ENCODE peak calls at places on chromosome 14, in four cellular contexts. L, P, T and Z are unnamed samples.

GRCh38 chr14:31219169-31219568 is 11.6 kb upstream of the HECTD1 start:
- DNase-seq in L (no peak), T (no peak), P (no peak), Z (no peak)

GRCh38 chr14:80536456-80536855 is 325.2 kb upstream of the DIO2 start:
- DNase-seq in P (no peak), T (no peak), L (no peak), Z (no peak)

GRCh38 chr14:33348510-33348909 is 409.8 kb downstream of the NPAS3 start:
- DNase-seq in P (no peak), L (no peak), T (no peak), Z (no peak)

GRCh38 chr14:96090441-96091148 is 51.4 kb downstream of the C14orf132 start:
- DNase-seq in T (no peak), L (no peak), P (no peak), Z (no peak)

GRCh38 chr14:89869606-89870005 is 84.9 kb downstream of the EFCAB11 start:
- DNase-seq in L (no peak), P (no peak), T (no peak), Z (no peak)

GRCh38 chr14:96086032-96086431 is 46.9 kb downstream of the C14orf132 start:
- DNase-seq in T (no peak), L (no peak), P (no peak), Z (no peak)

GRCh38 chr14:101444116-101444515 is 117.2 kb upstream of the DIO3 start:
- DNase-seq in P (no peak), L (no peak), T (no peak), Z (no peak)

GRCh38 chr14:97033556-97034081 is 236.4 kb downstream of the VRK1 start:
- DNase-seq in P (no peak), T (no peak), L (no peak), Z (no peak)

GRCh38 chr14:63431466-63431865 is 111.7 kb downstream of the PPP2R5E start:
- DNase-seq in L (no peak), P (no peak), T (no peak), Z (no peak)

GRCh38 chr14:65709576-65709975 is 297.0 kb downstream of the FUT8 start:
- DNase-seq in P (no peak), T (no peak), L (no peak), Z (no peak)

GRCh38 chr14:84825481-84825880 is 704.5 kb upstream of the FLRT2 start:
- DNase-seq in T (no peak), L (no peak), P (no peak), Z (no peak)

GRCh38 chr14:64698899-64699298 is 5.3 kb upstream of the PLEKHG3 start:
- DNase-seq in P (no peak), L (peak), T (no peak), Z (no peak)

GRCh38 chr14:69658664-69659261 is 47.4 kb downstream of the SUSD6 start:
- DNase-seq in L (no peak), T (no peak), P (no peak), Z (peak)

GRCh38 chr14:86675059-86675458 is 1145.1 kb downstream of the FLRT2 start:
- DNase-seq in L (no peak), T (no peak), P (no peak), Z (no peak)

GRCh38 chr14:23522643-23523198 is 28.8 kb downstream of the ZFHX2 start:
- DNase-seq in P (no peak), L (no peak), T (no peak), Z (no peak)

GRCh38 chr14:55122441-55122986 is 6.5 kb upstream of the LGALS3 start:
- DNase-seq in P (no peak), L (peak), T (no peak), Z (no peak)

GRCh38 chr14:39265741-39266588 is 32.2 kb downstream of the MIA2 start:
- DNase-seq in L (no peak), T (no peak), P (no peak), Z (no peak)

GRCh38 chr14:93068721-93069120 is 47.0 kb downstream of the ITPK1 start:
- DNase-seq in L (no peak), T (no peak), P (no peak), Z (no peak)

GRCh38 chr14:74705607-74706006 is 7.3 kb downstream of the AREL1 start:
- DNase-seq in L (no peak), T (no peak), P (no peak), Z (no peak)

GRCh38 chr14:44914849-44915248 is 46.9 kb downstream of the KLHL28 start:
- DNase-seq in T (no peak), P (no peak), L (no peak), Z (no peak)

GRCh38 chr14:50834802-50835276 is 3.9 kb upstream of the NIN start:
- DNase-seq in P (no peak), L (no peak), T (no peak), Z (no peak)

GRCh38 chr14:57692671-57693070 is 173.2 kb downstream of the SLC35F4 start:
- DNase-seq in T (no peak), P (no peak), L (peak), Z (no peak)

GRCh38 chr14:68784298-68784910 is 8.5 kb downstream of the ZFP36L1 start:
- DNase-seq in T (no peak), P (no peak), L (peak), Z (no peak)

GRCh38 chr14:93135399-93135798 is 19.7 kb upstream of the ITPK1 start:
- DNase-seq in P (no peak), T (no peak), L (no peak), Z (no peak)

GRCh38 chr14:75486317-75486716 is 36.0 kb upstream of the BATF start:
- DNase-seq in P (no peak), T (no peak), L (no peak), Z (no peak)

GRCh38 chr14:89190779-89191513 is 226.1 kb downstream of the FOXN3 start:
- DNase-seq in P (no peak), L (no peak), T (peak), Z (no peak)